ENCODE peak calls at places on chromosomes 12 and 14, in six cellular contexts. B, C, J, S, K and P are unnamed samples.

GRCh38 chr12:49565119-49565955 is 2.6 kb downstream of the MCRS1 start:
- DNase-seq in B (no peak), C (no peak), J (no peak), S (no peak), K (no peak), P (no peak)

GRCh38 chr12:29073631-29074239 is 75.3 kb upstream of the FAR2 start:
- DNase-seq in B (peak), C (peak), J (peak), S (no peak), K (peak), P (no peak)

GRCh38 chr14:69992564-69992963 is 113.3 kb downstream of the SMOC1 start:
- DNase-seq in B (no peak), C (no peak), J (no peak), S (no peak), K (no peak), P (no peak)

GRCh38 chr14:98259881-98260280 is 1012.1 kb downstream of the BCL11B start:
- DNase-seq in B (no peak), C (no peak), J (no peak), S (no peak), K (no peak), P (no peak)

GRCh38 chr14:48955857-48956256 is 630.3 kb downstream of the RPS29 start:
- DNase-seq in B (no peak), C (no peak), J (no peak), S (no peak), K (no peak), P (no peak)

GRCh38 chr14:35927727-35928126 is 101.6 kb downstream of the BRMS1L start:
- DNase-seq in B (no peak), C (no peak), J (no peak), S (no peak), K (no peak), P (no peak)

GRCh38 chr14:69249603-69250002 is 10.4 kb upstream of the GALNT16 start:
- DNase-seq in B (no peak), C (no peak), J (no peak), S (no peak), K (no peak), P (no peak)

GRCh38 chr14:33936391-33936790 is 14.5 kb downstream of the EGLN3 start:
- DNase-seq in B (no peak), C (no peak), J (no peak), S (no peak), K (no peak), P (no peak)

GRCh38 chr14:32372154-32372553 is 43.1 kb downstream of the AKAP6 start:
- DNase-seq in B (no peak), C (no peak), J (no peak), S (no peak), K (no peak), P (no peak)

DNA sequence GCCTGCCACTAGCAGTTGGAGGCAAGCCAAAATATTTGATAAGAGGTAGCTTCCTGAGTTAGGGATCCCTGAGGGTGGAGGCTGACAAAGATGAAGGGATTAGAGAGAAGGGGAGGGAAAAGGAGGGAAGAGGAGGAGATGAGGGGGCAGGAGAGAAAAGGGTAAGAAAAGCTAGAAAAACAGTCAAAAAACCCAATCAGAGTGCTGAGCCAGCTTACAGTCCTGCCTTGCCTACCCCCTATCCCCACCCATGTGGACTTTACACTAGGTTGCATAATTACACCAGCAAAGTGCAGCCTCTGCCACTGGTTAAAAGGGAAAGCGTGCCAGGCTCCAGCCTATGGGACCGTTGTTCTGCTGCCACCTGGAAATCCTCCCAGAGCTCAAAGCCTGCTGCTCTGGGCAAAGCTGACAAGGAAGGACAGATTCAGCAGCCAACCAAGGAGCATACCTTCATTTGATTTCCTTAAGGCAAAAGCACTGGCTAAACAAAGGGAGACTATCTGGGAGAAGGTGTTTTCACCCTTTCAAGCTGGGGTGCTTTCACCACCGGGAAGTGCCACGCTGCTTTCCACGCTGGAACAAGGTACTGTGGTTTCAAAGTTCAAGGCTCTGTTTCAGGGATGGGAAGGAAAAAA is 3.9 kb upstream of the NUMB start:
- DNase-seq in B (no peak), C (peak), J (peak), S (no peak), K (peak), P (no peak)
- TF ChIP-seq JUND in B (no peak), C (no peak), J (no peak), S (no peak), K (no peak), P (no peak)

GRCh38 chr12:3054993-3055711 is 22.0 kb upstream of the TSPAN9 start:
- DNase-seq in B (no peak), C (no peak), J (no peak), S (no peak), K (no peak), P (no peak)
- H3K9ac ChIP-seq in B (no peak), C (no peak), J (no peak), S (no peak), K (no peak), P (no peak)

GRCh38 chr12:63496654-63497053 is 171.6 kb downstream of the DPY19L2 start:
- DNase-seq in B (no peak), C (no peak), J (no peak), S (no peak), K (no peak), P (no peak)
- TF ChIP-seq JUND in B (no peak), C (no peak), J (no peak), S (no peak), K (no peak), P (no peak)

GRCh38 chr14:56902413-56902812 is 92.1 kb upstream of the OTX2 start:
- DNase-seq in B (no peak), C (no peak), J (no peak), S (no peak), K (no peak), P (no peak)

GRCh38 chr14:56903304-56904021 is 93.2 kb upstream of the OTX2 start:
- DNase-seq in B (no peak), C (no peak), J (no peak), S (no peak), K (no peak), P (no peak)

GRCh38 chr14:56896231-56896630 is 86.0 kb upstream of the OTX2 start:
- DNase-seq in B (no peak), C (no peak), J (no peak), S (no peak), K (no peak), P (no peak)

GRCh38 chr14:56895154-56895553 is 84.9 kb upstream of the OTX2 start:
- DNase-seq in B (no peak), C (no peak), J (no peak), S (no peak), K (no peak), P (no peak)

GRCh38 chr14:56899829-56900228 is 89.5 kb upstream of the OTX2 start:
- DNase-seq in B (no peak), C (no peak), J (no peak), S (no peak), K (no peak), P (no peak)
- H3K9ac ChIP-seq in B (no peak), C (no peak), J (no peak), S (no peak), K (no peak), P (peak)

GRCh38 chr12:57110189-57111045 is 745 bp downstream of the STAT6 start:
- DNase-seq in B (no peak), C (peak), J (peak), S (no peak), K (peak), P (peak)
- TF ChIP-seq JUND in B (no peak), C (no peak), J (no peak), S (no peak), K (no peak), P (no peak)

GRCh38 chr12:52836042-52836466 is 1.9 kb upstream of the KRT79 start:
- DNase-seq in B (no peak), C (peak), J (no peak), S (no peak), K (no peak), P (no peak)

GRCh38 chr12:52837341-52837741 is 3.2 kb upstream of the KRT79 start:
- DNase-seq in B (no peak), C (peak), J (no peak), S (no peak), K (no peak), P (no peak)

GRCh38 chr12:52837781-52838736 is 3.9 kb upstream of the KRT79 start:
- DNase-seq in B (no peak), C (no peak), J (no peak), S (no peak), K (no peak), P (no peak)

GRCh38 chr12:52835271-52836041 is 1.3 kb upstream of the KRT79 start:
- DNase-seq in B (no peak), C (peak), J (no peak), S (no peak), K (no peak), P (no peak)

GRCh38 chr12:52836491-52837175 is 2.5 kb upstream of the KRT79 start:
- DNase-seq in B (no peak), C (no peak), J (no peak), S (no peak), K (no peak), P (no peak)
- H3K9ac ChIP-seq in B (no peak), C (no peak), J (no peak), S (no peak), K (no peak), P (no peak)